ENCODE peak calls at places on chromosomes 6 and 20, in six cellular contexts. One of them, this sample, is unnamed.

GRCh38 chr6:20680697-20681165 is 146.5 kb downstream of the CDKAL1 start:
- DNase-seq in H4: no peak
- DNase-seq in NCI-H2081: no peak
- DNase-seq in transverse colon: no peak
- DNase-seq in colonic mucosa: no peak
- DNase-seq in activated naive CD8-positive, alpha-beta T cell treated with anti-CD3 and anti-CD28 coated beads, Interleukin-2, amount 50 U/mL, for 24 hours: no peak
- DNase-seq in this sample: no peak

GRCh38 chr6:28266962-28267694 is at the start of gene ZSCAN26:
- DNase-seq in transverse colon: peak; percentile 85
- DNase-seq in H4: peak; percentile 83
- DNase-seq in colonic mucosa: peak; percentile 86
- DNase-seq in NCI-H2081: peak; percentile 87
- DNase-seq in activated naive CD8-positive, alpha-beta T cell treated with anti-CD3 and anti-CD28 coated beads, Interleukin-2, amount 50 U/mL, for 24 hours: peak; percentile 79
- DNase-seq in this sample: peak; percentile 93

GRCh38 chr6:26660096-26660425 is 515 bp upstream of the ZNF322 start:
- DNase-seq in activated naive CD8-positive, alpha-beta T cell treated with anti-CD3 and anti-CD28 coated beads, Interleukin-2, amount 50 U/mL, for 24 hours: peak; percentile 13
- DNase-seq in colonic mucosa: no peak
- DNase-seq in NCI-H2081: peak; percentile 3
- DNase-seq in transverse colon: no peak
- DNase-seq in H4: no peak
- DNase-seq in this sample: no peak

GRCh38 chr6:170147056-170147787 is 143.7 kb downstream of the DLL1 start:
- DNase-seq in transverse colon: no peak
- DNase-seq in NCI-H2081: no peak
- DNase-seq in activated naive CD8-positive, alpha-beta T cell treated with anti-CD3 and anti-CD28 coated beads, Interleukin-2, amount 50 U/mL, for 24 hours: no peak
- DNase-seq in H4: no peak
- DNase-seq in colonic mucosa: no peak
- DNase-seq in this sample: peak; percentile 83

GRCh38 chr6:39153766-39154397 is 38.9 kb upstream of the SAYSD1 start:
- DNase-seq in colonic mucosa: no peak
- DNase-seq in H4: no peak
- DNase-seq in activated naive CD8-positive, alpha-beta T cell treated with anti-CD3 and anti-CD28 coated beads, Interleukin-2, amount 50 U/mL, for 24 hours: peak; percentile 28
- DNase-seq in NCI-H2081: no peak
- DNase-seq in transverse colon: no peak
- DNase-seq in this sample: no peak

GRCh38 chr6:111260570-111261298 is 173.4 kb downstream of the SLC16A10 start:
- DNase-seq in H4: no peak
- DNase-seq in NCI-H2081: no peak
- DNase-seq in transverse colon: no peak
- DNase-seq in activated naive CD8-positive, alpha-beta T cell treated with anti-CD3 and anti-CD28 coated beads, Interleukin-2, amount 50 U/mL, for 24 hours: peak; percentile 9
- DNase-seq in colonic mucosa: no peak
- DNase-seq in this sample: no peak

GRCh38 chr6:162845972-162846371 is 118.2 kb downstream of the PACRG start:
- DNase-seq in colonic mucosa: no peak
- DNase-seq in H4: no peak
- DNase-seq in transverse colon: no peak
- DNase-seq in NCI-H2081: no peak
- DNase-seq in activated naive CD8-positive, alpha-beta T cell treated with anti-CD3 and anti-CD28 coated beads, Interleukin-2, amount 50 U/mL, for 24 hours: no peak
- DNase-seq in this sample: no peak

GRCh38 chr20:14491436-14491835 is 154.0 kb upstream of the FLRT3 start:
- DNase-seq in NCI-H2081: peak; percentile 4
- DNase-seq in transverse colon: no peak
- DNase-seq in colonic mucosa: no peak
- DNase-seq in activated naive CD8-positive, alpha-beta T cell treated with anti-CD3 and anti-CD28 coated beads, Interleukin-2, amount 50 U/mL, for 24 hours: no peak
- DNase-seq in H4: no peak
- DNase-seq in this sample: peak; percentile 23

GRCh38 chr6:129671442-129672344 is 38.3 kb downstream of the ARHGAP18 start:
- DNase-seq in activated naive CD8-positive, alpha-beta T cell treated with anti-CD3 and anti-CD28 coated beads, Interleukin-2, amount 50 U/mL, for 24 hours: peak; percentile 63
- DNase-seq in colonic mucosa: no peak
- DNase-seq in transverse colon: peak; percentile 49
- DNase-seq in NCI-H2081: no peak
- DNase-seq in H4: no peak
- DNase-seq in this sample: peak; percentile 43

GRCh38 chr6:46963626-46964025 is 41.9 kb upstream of the ADGRF5 start:
- DNase-seq in activated naive CD8-positive, alpha-beta T cell treated with anti-CD3 and anti-CD28 coated beads, Interleukin-2, amount 50 U/mL, for 24 hours: no peak
- DNase-seq in H4: no peak
- DNase-seq in colonic mucosa: no peak
- DNase-seq in transverse colon: no peak
- DNase-seq in NCI-H2081: no peak
- DNase-seq in this sample: no peak

GRCh38 chr6:33203443-33204164 is 851 bp upstream of the HSD17B8 start:
- DNase-seq in NCI-H2081: no peak
- DNase-seq in colonic mucosa: no peak
- DNase-seq in H4: no peak
- DNase-seq in activated naive CD8-positive, alpha-beta T cell treated with anti-CD3 and anti-CD28 coated beads, Interleukin-2, amount 50 U/mL, for 24 hours: no peak
- DNase-seq in transverse colon: no peak
- DNase-seq in this sample: no peak

GRCh38 chr6:29631860-29632731 is 887 bp downstream of the GABBR1 start:
- DNase-seq in activated naive CD8-positive, alpha-beta T cell treated with anti-CD3 and anti-CD28 coated beads, Interleukin-2, amount 50 U/mL, for 24 hours: peak; percentile 54
- DNase-seq in NCI-H2081: peak; percentile 72
- DNase-seq in H4: peak; percentile 55
- DNase-seq in transverse colon: peak; percentile 69
- DNase-seq in colonic mucosa: peak; percentile 67
- DNase-seq in this sample: peak; percentile 69

GRCh38 chr6:63022631-63023030 is 188.6 kb upstream of the FKBP1C start:
- DNase-seq in NCI-H2081: no peak
- DNase-seq in colonic mucosa: no peak
- DNase-seq in transverse colon: no peak
- DNase-seq in activated naive CD8-positive, alpha-beta T cell treated with anti-CD3 and anti-CD28 coated beads, Interleukin-2, amount 50 U/mL, for 24 hours: no peak
- DNase-seq in H4: no peak
- DNase-seq in this sample: no peak

GRCh38 chr20:17557675-17558006 is 12.2 kb upstream of the DSTN start:
- DNase-seq in colonic mucosa: peak; percentile 44
- DNase-seq in H4: peak; percentile 64
- DNase-seq in activated naive CD8-positive, alpha-beta T cell treated with anti-CD3 and anti-CD28 coated beads, Interleukin-2, amount 50 U/mL, for 24 hours: no peak
- DNase-seq in NCI-H2081: no peak
- DNase-seq in transverse colon: peak; percentile 37
- DNase-seq in this sample: peak; percentile 50

GRCh38 chr6:137155830-137156229 is 17.6 kb downstream of the IL22RA2 start:
- DNase-seq in NCI-H2081: no peak
- DNase-seq in transverse colon: no peak
- DNase-seq in H4: peak; percentile 65
- DNase-seq in activated naive CD8-positive, alpha-beta T cell treated with anti-CD3 and anti-CD28 coated beads, Interleukin-2, amount 50 U/mL, for 24 hours: peak; percentile 14
- DNase-seq in colonic mucosa: no peak
- DNase-seq in this sample: peak; percentile 14

GRCh38 chr20:63625771-63626423 is 1.0 kb downstream of the GMEB2 start:
- DNase-seq in transverse colon: peak; percentile 27
- DNase-seq in colonic mucosa: no peak
- DNase-seq in H4: no peak
- DNase-seq in activated naive CD8-positive, alpha-beta T cell treated with anti-CD3 and anti-CD28 coated beads, Interleukin-2, amount 50 U/mL, for 24 hours: peak; percentile 49
- DNase-seq in NCI-H2081: no peak
- DNase-seq in this sample: no peak

GRCh38 chr6:33740794-33741193 is 5.9 kb downstream of the IP6K3 start:
- DNase-seq in activated naive CD8-positive, alpha-beta T cell treated with anti-CD3 and anti-CD28 coated beads, Interleukin-2, amount 50 U/mL, for 24 hours: no peak
- DNase-seq in NCI-H2081: no peak
- DNase-seq in H4: no peak
- DNase-seq in colonic mucosa: no peak
- DNase-seq in transverse colon: no peak
- DNase-seq in this sample: no peak

GRCh38 chr6:115887887-115888286 is 172.8 kb downstream of the FRK start:
- DNase-seq in transverse colon: no peak
- DNase-seq in NCI-H2081: no peak
- DNase-seq in activated naive CD8-positive, alpha-beta T cell treated with anti-CD3 and anti-CD28 coated beads, Interleukin-2, amount 50 U/mL, for 24 hours: no peak
- DNase-seq in H4: no peak
- DNase-seq in colonic mucosa: no peak
- DNase-seq in this sample: no peak

GRCh38 chr6:118881440-118882313 is 12.3 kb upstream of the ASF1A start:
- DNase-seq in colonic mucosa: no peak
- DNase-seq in activated naive CD8-positive, alpha-beta T cell treated with anti-CD3 and anti-CD28 coated beads, Interleukin-2, amount 50 U/mL, for 24 hours: no peak
- DNase-seq in H4: no peak
- DNase-seq in transverse colon: no peak
- DNase-seq in NCI-H2081: no peak
- DNase-seq in this sample: no peak

GRCh38 chr6:73585566-73586415 is 65.0 kb upstream of the EEF1A1 start:
- DNase-seq in colonic mucosa: peak; percentile 75
- DNase-seq in H4: peak; percentile 74
- DNase-seq in activated naive CD8-positive, alpha-beta T cell treated with anti-CD3 and anti-CD28 coated beads, Interleukin-2, amount 50 U/mL, for 24 hours: peak; percentile 31
- DNase-seq in NCI-H2081: no peak
- DNase-seq in transverse colon: peak; percentile 47
- DNase-seq in this sample: peak; percentile 85

GRCh38 chr6:113361014-113361645 is 496.0 kb upstream of the MARCKS start:
- DNase-seq in H4: peak; percentile 79
- DNase-seq in NCI-H2081: no peak
- DNase-seq in colonic mucosa: no peak
- DNase-seq in activated naive CD8-positive, alpha-beta T cell treated with anti-CD3 and anti-CD28 coated beads, Interleukin-2, amount 50 U/mL, for 24 hours: no peak
- DNase-seq in transverse colon: no peak
- DNase-seq in this sample: no peak

GRCh38 chr6:106066984-106067383 is 19.2 kb upstream of the PRDM1 start:
- DNase-seq in NCI-H2081: no peak
- DNase-seq in colonic mucosa: no peak
- DNase-seq in transverse colon: no peak
- DNase-seq in activated naive CD8-positive, alpha-beta T cell treated with anti-CD3 and anti-CD28 coated beads, Interleukin-2, amount 50 U/mL, for 24 hours: no peak
- DNase-seq in H4: no peak
- DNase-seq in this sample: no peak

GRCh38 chr6:28167068-28167467 is 25.4 kb downstream of the ZKSCAN8 start:
- DNase-seq in transverse colon: no peak
- DNase-seq in colonic mucosa: no peak
- DNase-seq in activated naive CD8-positive, alpha-beta T cell treated with anti-CD3 and anti-CD28 coated beads, Interleukin-2, amount 50 U/mL, for 24 hours: no peak
- DNase-seq in NCI-H2081: no peak
- DNase-seq in H4: no peak
- DNase-seq in this sample: no peak

GRCh38 chr20:61956396-61957342 is 109.0 kb downstream of the TAF4 start:
- DNase-seq in H4: no peak
- DNase-seq in colonic mucosa: no peak
- DNase-seq in transverse colon: no peak
- DNase-seq in NCI-H2081: peak; percentile 47
- DNase-seq in activated naive CD8-positive, alpha-beta T cell treated with anti-CD3 and anti-CD28 coated beads, Interleukin-2, amount 50 U/mL, for 24 hours: no peak
- DNase-seq in this sample: no peak

GRCh38 chr6:108252055-108252454 is 8.8 kb downstream of the SNX3 start:
- DNase-seq in activated naive CD8-positive, alpha-beta T cell treated with anti-CD3 and anti-CD28 coated beads, Interleukin-2, amount 50 U/mL, for 24 hours: no peak
- DNase-seq in transverse colon: no peak
- DNase-seq in colonic mucosa: no peak
- DNase-seq in H4: no peak
- DNase-seq in NCI-H2081: no peak
- DNase-seq in this sample: no peak

GRCh38 chr6:64050586-64050985 is 415.0 kb downstream of the PHF3 start:
- DNase-seq in transverse colon: no peak
- DNase-seq in NCI-H2081: no peak
- DNase-seq in H4: peak; percentile 39
- DNase-seq in activated naive CD8-positive, alpha-beta T cell treated with anti-CD3 and anti-CD28 coated beads, Interleukin-2, amount 50 U/mL, for 24 hours: no peak
- DNase-seq in colonic mucosa: no peak
- DNase-seq in this sample: no peak

GRCh38 chr6:155325700-155326516 is 11.6 kb upstream of the TFB1M start:
- DNase-seq in H4: no peak
- DNase-seq in activated naive CD8-positive, alpha-beta T cell treated with anti-CD3 and anti-CD28 coated beads, Interleukin-2, amount 50 U/mL, for 24 hours: no peak
- DNase-seq in colonic mucosa: no peak
- DNase-seq in NCI-H2081: no peak
- DNase-seq in transverse colon: no peak
- DNase-seq in this sample: no peak

GRCh38 chr6:42315220-42315990 is 97.7 kb upstream of the MRPS10 start:
- DNase-seq in NCI-H2081: no peak
- DNase-seq in activated naive CD8-positive, alpha-beta T cell treated with anti-CD3 and anti-CD28 coated beads, Interleukin-2, amount 50 U/mL, for 24 hours: no peak
- DNase-seq in H4: no peak
- DNase-seq in colonic mucosa: no peak
- DNase-seq in transverse colon: no peak
- DNase-seq in this sample: no peak

GRCh38 chr20:14288341-14289330 is 48.8 kb downstream of the FLRT3 start:
- DNase-seq in NCI-H2081: no peak
- DNase-seq in activated naive CD8-positive, alpha-beta T cell treated with anti-CD3 and anti-CD28 coated beads, Interleukin-2, amount 50 U/mL, for 24 hours: no peak
- DNase-seq in transverse colon: no peak
- DNase-seq in colonic mucosa: no peak
- DNase-seq in H4: peak; percentile 7
- DNase-seq in this sample: no peak

GRCh38 chr20:11740975-11741374 is 176.7 kb upstream of the BTBD3 start:
- DNase-seq in colonic mucosa: no peak
- DNase-seq in transverse colon: no peak
- DNase-seq in activated naive CD8-positive, alpha-beta T cell treated with anti-CD3 and anti-CD28 coated beads, Interleukin-2, amount 50 U/mL, for 24 hours: no peak
- DNase-seq in H4: no peak
- DNase-seq in NCI-H2081: no peak
- DNase-seq in this sample: no peak

GRCh38 chr6:140105857-140106256 is 731.4 kb upstream of the CITED2 start:
- DNase-seq in activated naive CD8-positive, alpha-beta T cell treated with anti-CD3 and anti-CD28 coated beads, Interleukin-2, amount 50 U/mL, for 24 hours: no peak
- DNase-seq in colonic mucosa: no peak
- DNase-seq in NCI-H2081: no peak
- DNase-seq in transverse colon: no peak
- DNase-seq in H4: peak; percentile 7
- DNase-seq in this sample: no peak